ENCODE peak calls at places on chromosome 15, in four cellular contexts. A is hepatic stellate cell, Z is GM12865, W is NCI-H774. J is an unnamed sample.
A peak's percentile ranks its signal among the peaks of the same experiment; 100 is the strongest.

GRCh38 chr15:34436956-34437442 is 609 bp downstream of the GOLGA8A start:
- DNase-seq in W (no peak), A (peak; percentile 9), Z (peak; percentile 60), J (peak; percentile 8)

GRCh38 chr15:39199076-39199475 is 381.8 kb upstream of the THBS1 start:
- DNase-seq in Z (no peak), A (no peak), W (no peak), J (peak; percentile 3)

GRCh38 chr15:52780172-52780980 is 9.8 kb downstream of the ONECUT1 start:
- DNase-seq in W (peak; percentile 57), A (no peak), Z (peak; percentile 69), J (peak; percentile 86)

GRCh38 chr15:23438816-23439466 is 8.1 kb downstream of the GOLGA6L2 start:
- DNase-seq in A (no peak), W (no peak), Z (peak; percentile 21), J (no peak)

GRCh38 chr15:79007066-79007465 is 62.2 kb upstream of the CTSH start:
- DNase-seq in Z (peak; percentile 57), A (no peak), W (no peak), J (peak; percentile 92)

GRCh38 chr15:27500206-27500605 is 529.2 kb downstream of the GABRG3 start:
- DNase-seq in W (no peak), A (no peak), Z (no peak), J (no peak)

GRCh38 chr15:74610302-74610951 is 5.2 kb upstream of the CLK3 start:
- DNase-seq in Z (no peak), A (no peak), W (no peak), J (peak; percentile 97)

GRCh38 chr15:72358532-72359180 is 17.2 kb downstream of the HEXA start:
- DNase-seq in A (no peak), W (no peak), Z (peak; percentile 75), J (no peak)

GRCh38 chr15:77611767-77612166 is 20.9 kb downstream of the LINGO1 start:
- DNase-seq in Z (no peak), A (no peak), W (no peak), J (no peak)

GRCh38 chr15:67968564-67969440 is 85.3 kb upstream of the PIAS1 start:
- DNase-seq in Z (no peak), W (no peak), A (no peak), J (no peak)

GRCh38 chr15:59173194-59173593 is 33.4 kb upstream of the LDHAL6B start:
- DNase-seq in W (no peak), A (no peak), Z (no peak), J (no peak)

GRCh38 chr15:26157081-26157480 is 294.0 kb upstream of the ATP10A start:
- DNase-seq in W (peak; percentile 43), A (no peak), Z (no peak), J (no peak)

GRCh38 chr15:66862111-66862815 is 160.2 kb downstream of the SMAD6 start:
- DNase-seq in Z (no peak), W (no peak), A (peak; percentile 70), J (no peak)

GRCh38 chr15:95520511-95520910 is 810.0 kb upstream of the NR2F2 start:
- DNase-seq in W (no peak), Z (peak; percentile 9), A (no peak), J (peak; percentile 27)

GRCh38 chr15:100929641-100930042 is 10.5 kb downstream of the LRRK1 start:
- DNase-seq in Z (peak; percentile 44), A (no peak), W (no peak), J (no peak)

GRCh38 chr15:62135532-62136134 is 29.5 kb downstream of the C2CD4B start:
- DNase-seq in W (no peak), A (no peak), Z (no peak), J (peak; percentile 64)

GRCh38 chr15:88985547-88986393 is 72.6 kb upstream of the MFGE8 start:
- DNase-seq in Z (no peak), A (no peak), W (no peak), J (no peak)

GRCh38 chr15:77866186-77866585 is 211.3 kb downstream of the TBC1D2B start:
- DNase-seq in Z (no peak), A (no peak), W (no peak), J (no peak)

GRCh38 chr15:66388576-66388975 is 1.9 kb downstream of the MAP2K1 start:
- DNase-seq in W (no peak), Z (peak; percentile 57), A (no peak), J (no peak)

GRCh38 chr15:90744759-90745402 is 27.7 kb downstream of the BLM start:
- DNase-seq in A (no peak), W (no peak), Z (no peak), J (no peak)

GRCh38 chr15:82663186-82663600 is 16.0 kb upstream of the CPEB1 start:
- DNase-seq in W (no peak), Z (peak; percentile 66), A (peak; percentile 32), J (peak; percentile 68)

GRCh38 chr15:41692049-41692448 is 31.8 kb downstream of the MGA start:
- DNase-seq in W (no peak), A (no peak), Z (peak; percentile 9), J (peak; percentile 42)

GRCh38 chr15:65310431-65311137 is 6.1 kb downstream of the RNU5B-1 start:
- DNase-seq in A (no peak), Z (no peak), W (no peak), J (no peak)

GRCh38 chr15:49279481-49280186 is 109.6 kb downstream of the GALK2 start:
- DNase-seq in Z (no peak), A (no peak), W (no peak), J (no peak)

GRCh38 chr15:94443156-94443555 is 211.8 kb downstream of the MCTP2 start:
- DNase-seq in W (no peak), A (no peak), Z (no peak), J (no peak)

GRCh38 chr15:46280753-46281521 is 646.1 kb downstream of the SQOR start:
- DNase-seq in W (peak; percentile 42), A (no peak), Z (no peak), J (peak; percentile 16)

GRCh38 chr15:69236505-69236904 is 62.2 kb upstream of the PAQR5 start:
- DNase-seq in Z (no peak), W (no peak), A (no peak), J (no peak)

GRCh38 chr15:73375755-73376305 is 7.1 kb upstream of the HCN4 start:
- DNase-seq in W (peak; percentile 48), Z (no peak), A (no peak), J (no peak)

J was measured in OCI-M1.